ENCODE peak calls at places on chromosomes 7 and 10, in six cellular contexts. O, X, R, A, Q and K are unnamed samples.

GRCh38 chr7:128734777-128735342 is 4.3 kb upstream of the CALU start:
- ATAC-seq in R (no peak), O (no peak), X (no peak), Q (no peak), A (no peak), K (no peak)

GRCh38 chr7:47435889-47436312 is 146.0 kb downstream of the TNS3 start:
- ATAC-seq in X (peak; percentile 86), O (peak; percentile 90), A (peak; percentile 93), R (peak; percentile 94), Q (peak; percentile 39), K (no peak)

GRCh38 chr10:110642980-110643655 is 1.0 kb upstream of the RBM20 start:
- ATAC-seq in O (peak; percentile 15), R (no peak), Q (no peak), X (no peak), A (no peak), K (no peak)

GRCh38 chr7:157278791-157279678 is 57.8 kb upstream of the DNAJB6 start:
- ATAC-seq in X (peak; percentile 70), A (peak; percentile 15), O (peak; percentile 72), R (peak; percentile 27), Q (no peak), K (no peak)

GRCh38 chr10:119655566-119656001 is 4.4 kb downstream of the BAG3 start:
- ATAC-seq in X (no peak), A (peak; percentile 33), R (peak; percentile 15), O (peak; percentile 21), Q (peak; percentile 23), K (peak; percentile 77)

GRCh38 chr10:49089152-49089788 is 26.1 kb downstream of the VSTM4 start:
- ATAC-seq in X (no peak), A (no peak), Q (no peak), O (peak; percentile 9), R (no peak), K (no peak)

GRCh38 chr7:148607151-148607661 is 16.6 kb downstream of the C7orf33 start:
- ATAC-seq in R (no peak), Q (no peak), A (no peak), X (no peak), O (no peak), K (no peak)

GRCh38 chr7:34869016-34869415 is 168.3 kb downstream of the DPY19L1 start:
- ATAC-seq in Q (no peak), X (no peak), R (no peak), O (no peak), A (no peak), K (no peak)

GRCh38 chr10:26780793-26781601 is 79.8 kb downstream of the ABI1 start:
- ATAC-seq in A (peak; percentile 87), Q (peak; percentile 85), R (peak; percentile 87), O (no peak), X (peak; percentile 38), K (peak; percentile 90)